ENCODE peak calls at places on chromosome 6, in six cellular contexts. V is AG09309, S is NCI-H1436, G is dorsolateral prefrontal cortex, H is left ventricle myocardium superior, Y is NCI-H446. M is an unnamed sample.

GRCh38 chr6:83055366-83055964 is 10.2 kb downstream of the UBE3D start:
- DNase-seq in V (peak; percentile 14), S (no peak), G (peak; percentile 49), H (no peak), Y (peak; percentile 43), M (peak; percentile 32)

GRCh38 chr6:27176096-27176495 is 71.4 kb upstream of the PRSS16 start:
- DNase-seq in V (no peak), S (no peak), G (no peak), H (no peak), Y (peak; percentile 3), M (no peak)

GRCh38 chr6:116268589-116269293 is 11.0 kb downstream of the TSPYL1 start:
- DNase-seq in V (peak; percentile 42), S (peak; percentile 30), G (no peak), H (no peak), Y (peak; percentile 70), M (peak; percentile 64)

GRCh38 chr6:47680724-47681123 is 17.7 kb upstream of the ADGRF4 start:
- DNase-seq in V (no peak), S (no peak), G (no peak), H (no peak), Y (no peak), M (no peak)

GRCh38 chr6:74585779-74586178 is 620.1 kb downstream of the COL12A1 start:
- DNase-seq in V (no peak), S (no peak), G (no peak), H (no peak), Y (no peak), M (no peak)

GRCh38 chr6:7463785-7464184 is 74.2 kb downstream of the RIOK1 start:
- DNase-seq in V (no peak), S (no peak), G (no peak), H (no peak), Y (no peak), M (no peak)

GRCh38 chr6:2934057-2934456 is 30.9 kb upstream of the SERPINB9 start:
- DNase-seq in V (no peak), S (no peak), G (no peak), H (no peak), Y (no peak), M (no peak)

GRCh38 chr6:134422426-134423231 is 104.7 kb upstream of the SGK1 start:
- DNase-seq in V (peak; percentile 95), S (no peak), G (no peak), H (no peak), Y (no peak), M (no peak)

GRCh38 chr6:52103661-52104060 is 16.2 kb upstream of the PKHD1 start:
- DNase-seq in V (no peak), S (no peak), G (no peak), H (no peak), Y (no peak), M (no peak)

GRCh38 chr6:119350202-119351004 is 842 bp upstream of the MAN1A1 start:
- DNase-seq in V (peak; percentile 55), S (no peak), G (no peak), H (no peak), Y (peak; percentile 4), M (peak; percentile 44)

GRCh38 chr6:119727504-119728219 is 378.1 kb upstream of the MAN1A1 start:
- DNase-seq in V (no peak), S (no peak), G (peak; percentile 33), H (no peak), Y (no peak), M (no peak)

GRCh38 chr6:37131104-37131959 is 38.6 kb upstream of the PIM1 start:
- DNase-seq in V (no peak), S (no peak), G (peak; percentile 34), H (peak; percentile 87), Y (peak; percentile 78), M (no peak)

GRCh38 chr6:45619994-45620471 is 242.3 kb upstream of the SUPT3H start:
- DNase-seq in V (no peak), S (no peak), G (no peak), H (no peak), Y (no peak), M (peak; percentile 72)

GRCh38 chr6:60867548-60867947 is 1418.5 kb downstream of the KHDRBS2 start:
- DNase-seq in V (no peak), S (no peak), G (no peak), H (no peak), Y (no peak), M (no peak)

GRCh38 chr6:112034236-112034990 is 19.5 kb upstream of the CCN6 start:
- DNase-seq in V (no peak), S (no peak), G (no peak), H (no peak), Y (no peak), M (no peak)

GRCh38 chr6:101445527-101445926 is 52.0 kb downstream of the GRIK2 start:
- DNase-seq in V (peak; percentile 29), S (no peak), G (no peak), H (no peak), Y (peak; percentile 68), M (no peak)

GRCh38 chr6:4872841-4873240 is 96.6 kb downstream of the CDYL start:
- DNase-seq in V (no peak), S (no peak), G (no peak), H (no peak), Y (no peak), M (no peak)

GRCh38 chr6:53730767-53731166 is 64.0 kb upstream of the LRRC1 start:
- DNase-seq in V (no peak), S (no peak), G (no peak), H (no peak), Y (peak; percentile 8), M (no peak)

GRCh38 chr6:116036885-116037284 is 23.8 kb downstream of the FRK start:
- DNase-seq in V (no peak), S (no peak), G (no peak), H (no peak), Y (no peak), M (no peak)

GRCh38 chr6:41691426-41692079 is 43.9 kb downstream of the TFEB start:
- DNase-seq in V (no peak), S (no peak), G (no peak), H (no peak), Y (no peak), M (no peak)

GRCh38 chr6:168914070-168914469 is 339.6 kb downstream of the THBS2 start:
- DNase-seq in V (no peak), S (no peak), G (no peak), H (no peak), Y (no peak), M (no peak)